ENCODE peak calls at places on chromosomes 12 and 14, in six cellular contexts. Q is K562, Y is breast epithelium, S is stomach, E is HepG2, K is HCT116. N is an unnamed sample.

GRCh38 chr12:102005256-102005655 is 56.5 kb downstream of the WASHC3 start:
- DNase-seq in E (no peak), K (no peak), Y (no peak), S (no peak), Q (no peak), N (no peak)

GRCh38 chr12:17357396-17357795 is 732.6 kb downstream of the RERGL start:
- DNase-seq in Y (no peak), Q (no peak), K (no peak), E (no peak), S (no peak), N (no peak)

GRCh38 chr12:47223848-47224213 is 144.1 kb upstream of the AMIGO2 start:
- DNase-seq in S (peak), E (peak), K (no peak), Q (no peak), Y (no peak), N (no peak)

GRCh38 chr14:60977848-60978247 is 3.0 kb downstream of the TRMT5 start:
- DNase-seq in S (no peak), Q (no peak), Y (no peak), E (no peak), K (no peak), N (no peak)

GRCh38 chr12:122949816-122950215 is 16.4 kb downstream of the ABCB9 start:
- DNase-seq in Q (no peak), S (no peak), K (no peak), E (no peak), Y (no peak), N (no peak)

GRCh38 chr14:30680036-30680435 is 57.9 kb downstream of the SCFD1 start:
- DNase-seq in K (no peak), E (no peak), S (no peak), Y (no peak), Q (no peak), N (no peak)

GRCh38 chr12:5246196-5246595 is 185.7 kb upstream of the NTF3 start:
- DNase-seq in Q (no peak), K (no peak), E (no peak), Y (no peak), S (no peak), N (no peak)

GRCh38 chr12:32126720-32127119 is 20.1 kb downstream of the BICD1 start:
- DNase-seq in S (no peak), E (no peak), Y (no peak), Q (no peak), K (no peak), N (no peak)

GRCh38 chr14:61452452-61452851 is 131.1 kb downstream of the PRKCH start:
- DNase-seq in K (no peak), E (no peak), S (no peak), Q (no peak), Y (no peak), N (no peak)

GRCh38 chr14:102323102-102323501 is 3.6 kb downstream of the ZNF839 start:
- DNase-seq in Y (peak), Q (no peak), E (peak), S (peak), K (peak), N (no peak)

GRCh38 chr12:25241171-25242020 is 9.3 kb downstream of the KRAS start:
- DNase-seq in K (peak), Q (no peak), E (peak), Y (no peak), S (no peak), N (no peak)

GRCh38 chr12:113926792-113927191 is 39.3 kb downstream of the RBM19 start:
- DNase-seq in Q (no peak), S (no peak), E (no peak), K (no peak), Y (no peak), N (no peak)

GRCh38 chr14:23068792-23069412 is 11.6 kb upstream of the CDH24 start:
- DNase-seq in Q (peak), S (peak), Y (peak), K (peak), E (peak), N (peak)

GRCh38 chr12:40946612-40947194 is 241.4 kb upstream of the PDZRN4 start:
- DNase-seq in Q (peak), E (peak), S (no peak), K (peak), Y (no peak), N (no peak)

GRCh38 chr12:64102339-64102738 is 119.8 kb downstream of the KICS2 start:
- DNase-seq in Y (no peak), Q (no peak), S (no peak), K (no peak), E (no peak), N (no peak)

GRCh38 chr14:30240002-30240401 is 312.4 kb upstream of the PRKD1 start:
- DNase-seq in Y (no peak), K (no peak), S (no peak), Q (no peak), E (no peak), N (no peak)

GRCh38 chr12:108586306-108586705 is 11.6 kb downstream of the TMEM119 start:
- DNase-seq in Y (no peak), K (no peak), S (no peak), E (no peak), Q (no peak), N (no peak)

GRCh38 chr12:108583971-108584370 is 13.9 kb downstream of the TMEM119 start:
- DNase-seq in S (no peak), K (no peak), Q (no peak), E (no peak), Y (no peak), N (no peak)

GRCh38 chr12:108582981-108583770 is 14.7 kb downstream of the TMEM119 start:
- DNase-seq in Q (no peak), K (no peak), S (no peak), Y (no peak), E (no peak), N (no peak)

GRCh38 chr12:108582509-108582908 is 15.4 kb downstream of the TMEM119 start:
- DNase-seq in S (no peak), Y (no peak), E (no peak), Q (no peak), K (no peak), N (no peak)

GRCh38 chr12:108584456-108585065 is 13.3 kb downstream of the TMEM119 start:
- DNase-seq in E (no peak), S (no peak), Q (no peak), Y (no peak), K (no peak), N (no peak)
- TF ChIP-seq POLR2A in E (no peak), S (no peak), Q (no peak), Y (no peak), K (no peak), N (no peak)

GRCh38 chr12:120528861-120529525 is at the start of gene COQ5:
- DNase-seq in S (peak), Q (peak), Y (peak), K (peak), E (peak), N (peak)
- TF ChIP-seq POLR2AphosphoS5 in S (peak), Q (peak), Y (no peak), K (peak), E (peak), N (peak)

GRCh38 chr12:108730337-108731104 is 797 bp downstream of the CORO1C start:
- DNase-seq in K (peak), Q (peak), Y (peak), S (peak), E (peak), N (peak)
- TF ChIP-seq POLR2A in K (no peak), Q (peak), Y (peak), S (peak), E (peak), N (peak)

DNA sequence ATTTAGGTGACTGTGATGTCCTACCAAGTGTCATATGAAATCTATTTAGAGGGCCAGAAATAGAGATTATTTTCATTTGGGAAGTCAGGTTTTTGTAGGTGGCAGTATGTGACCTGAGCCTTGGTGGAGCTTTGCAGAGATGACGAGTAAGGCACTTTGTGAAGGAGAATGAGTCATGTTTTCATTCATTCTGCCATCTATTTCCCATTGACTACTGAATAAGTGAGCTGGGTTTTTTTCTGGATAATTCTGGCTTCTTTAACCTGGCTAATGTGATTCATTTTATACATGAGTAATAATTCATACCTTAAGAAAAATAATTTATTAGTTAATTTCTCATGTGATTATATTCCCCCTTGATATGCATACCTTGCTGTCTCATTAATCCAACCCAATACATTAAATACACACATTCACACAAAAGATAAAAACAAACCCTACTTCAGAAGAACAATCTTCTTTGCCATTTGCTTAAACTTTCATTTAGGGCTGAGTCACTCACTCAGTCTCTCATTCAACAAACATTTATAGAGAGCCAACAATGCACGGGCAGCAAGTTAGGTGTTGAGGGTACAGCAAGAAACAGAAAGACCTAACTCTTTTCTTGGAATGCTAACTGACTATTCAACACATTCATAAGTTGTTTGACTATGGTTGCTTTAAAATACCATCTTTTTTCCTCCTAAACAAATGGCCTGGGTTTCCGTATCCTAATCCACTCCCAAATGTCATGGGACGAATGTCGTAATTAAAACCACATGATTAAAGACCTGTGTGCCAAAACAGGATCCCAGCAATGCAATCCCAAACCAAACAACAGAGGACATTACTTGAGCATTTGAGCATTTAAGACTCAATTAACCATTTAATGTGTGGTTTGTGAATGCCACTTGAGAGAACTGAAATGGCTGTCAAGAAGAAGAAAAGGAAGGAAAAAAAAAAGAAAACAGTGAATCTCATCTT is 78.0 kb downstream of the KITLG start:
- DNase-seq in E (no peak), K (no peak), S (no peak), Q (no peak), Y (no peak), N (no peak)
- TF ChIP-seq POLR2AphosphoS5 in E (no peak), K (no peak), S (no peak), Q (no peak), Y (no peak), N (no peak)

DNA sequence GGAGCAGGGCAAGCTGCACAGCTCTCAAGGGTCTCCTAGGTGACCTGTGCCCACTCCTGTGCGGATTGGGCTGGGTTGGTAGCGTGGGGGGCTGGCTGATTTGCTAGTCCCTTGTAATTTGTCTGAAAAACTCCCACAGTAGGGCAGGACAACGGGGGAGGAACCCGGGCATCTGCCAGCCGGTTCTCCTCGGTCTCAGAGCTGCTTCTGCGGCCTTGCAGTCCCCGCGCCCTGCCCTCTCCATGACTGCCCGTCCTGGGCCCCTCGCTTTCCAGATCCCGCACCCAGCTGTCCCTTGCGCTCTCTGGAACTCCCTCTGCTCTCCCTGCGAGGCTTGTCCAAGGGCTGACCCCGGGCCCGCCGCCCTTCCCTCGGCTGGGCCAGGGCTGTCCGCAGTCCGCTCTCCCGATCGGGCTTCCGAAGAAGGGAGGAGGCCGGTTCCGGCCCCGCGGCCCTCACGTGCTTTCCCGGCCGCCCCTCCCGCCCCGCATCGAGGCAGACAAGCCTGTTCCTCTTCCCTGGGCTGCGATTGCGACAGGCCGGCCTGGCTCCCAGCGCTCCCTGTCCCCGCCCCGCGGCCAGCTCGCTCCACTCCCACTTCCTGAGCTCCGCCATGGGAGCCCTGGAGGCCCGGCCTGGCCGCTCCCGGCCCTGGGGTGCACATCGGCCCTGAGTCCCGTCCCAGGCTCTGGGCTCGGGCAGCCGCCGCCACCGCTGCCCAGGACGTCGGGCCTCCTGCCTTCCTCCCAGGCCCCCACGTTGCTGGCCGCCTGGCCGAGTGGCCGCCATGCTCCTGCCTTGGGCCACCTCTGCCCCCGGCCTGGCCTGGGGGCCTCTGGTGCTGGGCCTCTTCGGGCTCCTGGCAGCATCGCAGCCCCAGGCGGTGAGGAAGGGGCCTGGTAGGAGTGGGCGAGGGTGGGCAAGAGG is at the start of gene LTBR:
- DNase-seq in K (no peak), Y (peak), E (peak), Q (peak), S (peak), N (peak)
- TF ChIP-seq POLR2A in K (no peak), Y (peak), E (peak), Q (peak), S (peak), N (no peak)

GRCh38 chr12:78931466-78931990 is 67.0 kb downstream of the SYT1 start:
- DNase-seq in S (no peak), Q (no peak), E (no peak), Y (no peak), K (no peak), N (no peak)

GRCh38 chr12:78929075-78929418 is 64.5 kb downstream of the SYT1 start:
- DNase-seq in K (peak), Q (no peak), S (no peak), E (no peak), Y (no peak), N (no peak)

GRCh38 chr12:78933014-78933413 is 68.4 kb downstream of the SYT1 start:
- DNase-seq in S (no peak), K (no peak), Y (no peak), Q (no peak), E (no peak), N (no peak)

DNA sequence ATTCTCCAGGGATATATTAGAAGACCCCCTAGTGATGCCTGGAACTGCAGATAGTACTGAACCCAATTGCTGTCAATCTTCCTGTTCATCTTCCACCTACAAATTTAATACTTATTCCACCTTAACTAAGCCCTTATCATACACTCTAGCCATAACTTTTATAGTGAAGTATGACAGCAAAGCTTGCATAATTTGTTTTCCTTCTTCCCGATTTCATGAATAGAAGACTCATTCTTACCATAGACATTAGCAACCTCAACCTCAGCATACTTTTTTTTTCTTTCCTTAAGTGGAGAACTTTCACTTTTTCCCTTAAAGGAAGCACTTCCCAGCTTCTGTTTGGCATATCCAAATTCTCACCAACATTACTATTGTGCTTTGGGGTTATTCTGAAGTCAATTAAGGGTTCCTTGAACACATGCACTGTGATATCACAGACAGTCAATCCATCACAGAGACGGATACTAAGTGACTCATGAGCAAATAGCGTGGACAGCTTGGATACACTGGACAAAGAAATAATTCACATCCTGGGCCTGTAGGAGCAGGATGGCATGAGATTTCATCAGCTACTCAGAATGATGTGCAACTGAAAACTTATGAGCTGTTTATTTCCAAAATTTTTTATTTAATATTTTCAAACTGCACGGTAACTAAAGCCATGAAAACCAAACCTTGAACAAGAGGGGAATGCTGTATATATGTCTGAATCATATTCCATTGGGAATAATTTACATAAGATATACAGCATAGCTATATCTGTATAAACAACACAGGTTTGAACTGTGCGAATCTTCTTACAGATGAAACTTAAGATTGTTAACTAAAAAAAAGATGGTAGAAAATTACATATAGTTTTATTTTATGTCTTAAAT is 63.9 kb downstream of the SYT1 start:
- DNase-seq in S (no peak), Q (no peak), Y (no peak), E (peak), K (peak), N (no peak)
- TF ChIP-seq POLR2AphosphoS5 in S (no peak), Q (no peak), Y (no peak), E (no peak), K (peak), N (no peak)

GRCh38 chr14:95961481-95961880 is 77.7 kb upstream of the C14orf132 start:
- DNase-seq in Q (no peak), Y (no peak), K (no peak), S (no peak), E (no peak), N (no peak)
- TF ChIP-seq POLR2A in Q (no peak), Y (no peak), K (no peak), S (no peak), E (no peak), N (no peak)

DNA sequence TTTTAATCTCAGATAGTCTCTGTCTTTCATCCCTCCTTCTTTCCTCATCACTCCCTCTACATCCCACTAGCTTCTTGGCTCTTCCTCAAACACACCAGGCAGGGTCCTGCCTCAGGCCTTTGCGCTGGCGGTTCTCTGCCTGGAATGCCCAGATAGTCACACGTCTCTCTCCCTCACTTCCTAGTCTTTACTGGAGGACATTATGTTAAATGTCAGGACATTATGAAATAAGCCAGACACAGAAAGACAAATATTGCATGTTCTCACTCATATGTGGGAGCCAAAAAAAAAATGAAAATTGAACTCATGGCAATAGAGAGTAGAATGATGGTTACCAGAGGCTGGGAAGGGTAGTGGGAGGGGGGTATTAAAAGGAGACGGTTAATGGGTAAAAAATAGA is 442.0 kb downstream of the MED13L start:
- DNase-seq in S (no peak), K (no peak), E (no peak), Y (no peak), Q (no peak), N (no peak)
- TF ChIP-seq POLR2AphosphoS5 in S (no peak), K (no peak), E (no peak), Y (peak), Q (no peak), N (no peak)

GRCh38 chr12:69329669-69330428 is 18.3 kb upstream of the LYZ start:
- DNase-seq in Y (no peak), K (no peak), S (no peak), Q (no peak), E (peak), N (no peak)

GRCh38 chr12:69332815-69333358 is 15.3 kb upstream of the LYZ start:
- DNase-seq in S (peak), Y (no peak), Q (no peak), K (no peak), E (peak), N (no peak)

GRCh38 chr12:69331846-69332684 is 16.1 kb upstream of the LYZ start:
- DNase-seq in E (no peak), S (no peak), Y (no peak), Q (no peak), K (no peak), N (no peak)

GRCh38 chr12:69331482-69331845 is 16.7 kb upstream of the LYZ start:
- DNase-seq in S (no peak), E (no peak), Y (no peak), K (no peak), Q (no peak), N (no peak)

GRCh38 chr12:69330475-69331473 is 17.4 kb upstream of the LYZ start:
- DNase-seq in Q (peak), K (no peak), Y (no peak), E (no peak), S (peak), N (no peak)
- TF ChIP-seq POLR2A in Q (peak), K (no peak), Y (no peak), E (no peak), S (no peak), N (peak)

N was measured in GM12891.